ENCODE peak calls at places on chromosomes 4 and X, in seven cellular contexts. One of them, this sample, is unnamed.

GRCh38 chr4:180058731-180059215 is 2184.4 kb upstream of the TENM3 start:
- DNase-seq in iPS DF 6.9: no peak
- DNase-seq in CD8-positive, alpha-beta memory T cell: no peak
- DNase-seq in ovary: peak; percentile 29
- DNase-seq in neural progenitor cell: peak; percentile 76
- DNase-seq in cardiac muscle cell: peak; percentile 77
- DNase-seq in tibial artery: no peak
- DNase-seq in this sample: no peak

GRCh38 chrX:40202456-40202855 is 104.7 kb upstream of the BCOR start:
- DNase-seq in iPS DF 6.9: no peak
- DNase-seq in CD8-positive, alpha-beta memory T cell: no peak
- DNase-seq in ovary: no peak
- DNase-seq in neural progenitor cell: no peak
- DNase-seq in cardiac muscle cell: no peak
- DNase-seq in tibial artery: no peak
- DNase-seq in this sample: no peak

GRCh38 chr4:166460769-166461550 is 587.9 kb downstream of the TLL1 start:
- DNase-seq in iPS DF 6.9: no peak
- DNase-seq in CD8-positive, alpha-beta memory T cell: no peak
- DNase-seq in ovary: no peak
- DNase-seq in neural progenitor cell: no peak
- DNase-seq in cardiac muscle cell: no peak
- DNase-seq in tibial artery: no peak
- DNase-seq in this sample: no peak

GRCh38 chr4:85029453-85029852 is 63.0 kb upstream of the WDFY3 start:
- DNase-seq in iPS DF 6.9: no peak
- DNase-seq in CD8-positive, alpha-beta memory T cell: no peak
- DNase-seq in ovary: no peak
- DNase-seq in neural progenitor cell: no peak
- DNase-seq in cardiac muscle cell: no peak
- DNase-seq in tibial artery: no peak
- DNase-seq in this sample: no peak

GRCh38 chr4:94595880-94596483 is 144.2 kb downstream of the PDLIM5 start:
- DNase-seq in iPS DF 6.9: no peak
- DNase-seq in CD8-positive, alpha-beta memory T cell: no peak
- DNase-seq in ovary: no peak
- DNase-seq in neural progenitor cell: peak; percentile 46
- DNase-seq in cardiac muscle cell: peak; percentile 36
- DNase-seq in tibial artery: no peak
- DNase-seq in this sample: no peak

GRCh38 chr4:20960291-20960690 is 260.0 kb downstream of the PACRGL start:
- DNase-seq in iPS DF 6.9: no peak
- DNase-seq in CD8-positive, alpha-beta memory T cell: no peak
- DNase-seq in ovary: no peak
- DNase-seq in neural progenitor cell: no peak
- DNase-seq in cardiac muscle cell: no peak
- DNase-seq in tibial artery: no peak
- DNase-seq in this sample: no peak

GRCh38 chrX:55489315-55490009 is at the start of gene USP51:
- DNase-seq in iPS DF 6.9: no peak
- DNase-seq in CD8-positive, alpha-beta memory T cell: no peak
- DNase-seq in ovary: peak; percentile 75
- DNase-seq in neural progenitor cell: peak; percentile 72
- DNase-seq in cardiac muscle cell: peak; percentile 74
- DNase-seq in tibial artery: peak; percentile 45
- DNase-seq in this sample: no peak

GRCh38 chr4:89284828-89285227 is 22.8 kb downstream of the GPRIN3 start:
- DNase-seq in iPS DF 6.9: no peak
- DNase-seq in CD8-positive, alpha-beta memory T cell: no peak
- DNase-seq in ovary: no peak
- DNase-seq in neural progenitor cell: no peak
- DNase-seq in cardiac muscle cell: no peak
- DNase-seq in tibial artery: no peak
- DNase-seq in this sample: no peak

GRCh38 chrX:115173181-115173580 is 16.0 kb upstream of the RBMXL3 start:
- DNase-seq in iPS DF 6.9: no peak
- DNase-seq in CD8-positive, alpha-beta memory T cell: no peak
- DNase-seq in ovary: no peak
- DNase-seq in neural progenitor cell: peak; percentile 47
- DNase-seq in cardiac muscle cell: no peak
- DNase-seq in tibial artery: no peak
- DNase-seq in this sample: no peak

GRCh38 chrX:121307441-121307840 is 260.0 kb downstream of the GLUD2 start:
- DNase-seq in iPS DF 6.9: no peak
- DNase-seq in CD8-positive, alpha-beta memory T cell: no peak
- DNase-seq in ovary: no peak
- DNase-seq in neural progenitor cell: no peak
- DNase-seq in cardiac muscle cell: no peak
- DNase-seq in tibial artery: no peak
- DNase-seq in this sample: no peak

GRCh38 chrX:79366888-79367749 is at the start of gene ITM2A:
- DNase-seq in iPS DF 6.9: no peak
- DNase-seq in CD8-positive, alpha-beta memory T cell: peak; percentile 22
- DNase-seq in ovary: peak; percentile 65
- DNase-seq in neural progenitor cell: peak; percentile 58
- DNase-seq in cardiac muscle cell: peak; percentile 32
- DNase-seq in tibial artery: peak; percentile 27
- DNase-seq in this sample: no peak

GRCh38 chr4:121200795-121201472 is 36.8 kb upstream of the TNIP3 start:
- DNase-seq in iPS DF 6.9: no peak
- DNase-seq in CD8-positive, alpha-beta memory T cell: no peak
- DNase-seq in ovary: no peak
- DNase-seq in neural progenitor cell: no peak
- DNase-seq in cardiac muscle cell: no peak
- DNase-seq in tibial artery: no peak
- DNase-seq in this sample: no peak

GRCh38 chrX:28854637-28855036 is 267.4 kb downstream of the IL1RAPL1 start:
- DNase-seq in iPS DF 6.9: no peak
- DNase-seq in CD8-positive, alpha-beta memory T cell: no peak
- DNase-seq in ovary: no peak
- DNase-seq in neural progenitor cell: no peak
- DNase-seq in cardiac muscle cell: no peak
- DNase-seq in tibial artery: no peak
- DNase-seq in this sample: no peak

GRCh38 chr4:10077492-10078335 is 38.9 kb downstream of the WDR1 start:
- DNase-seq in iPS DF 6.9: no peak
- DNase-seq in CD8-positive, alpha-beta memory T cell: no peak
- DNase-seq in ovary: no peak
- DNase-seq in neural progenitor cell: no peak
- DNase-seq in cardiac muscle cell: no peak
- DNase-seq in tibial artery: peak; percentile 54
- DNase-seq in this sample: peak; percentile 63

GRCh38 chrX:110514498-110514897 is 155.8 kb downstream of the RTL9 start:
- DNase-seq in iPS DF 6.9: no peak
- DNase-seq in CD8-positive, alpha-beta memory T cell: no peak
- DNase-seq in ovary: no peak
- DNase-seq in neural progenitor cell: no peak
- DNase-seq in cardiac muscle cell: no peak
- DNase-seq in tibial artery: no peak
- DNase-seq in this sample: no peak

GRCh38 chr4:145125396-145125795 is 27.3 kb downstream of the ABCE1 start:
- DNase-seq in iPS DF 6.9: no peak
- DNase-seq in CD8-positive, alpha-beta memory T cell: no peak
- DNase-seq in ovary: no peak
- DNase-seq in neural progenitor cell: no peak
- DNase-seq in cardiac muscle cell: no peak
- DNase-seq in tibial artery: no peak
- DNase-seq in this sample: no peak

GRCh38 chrX:140866446-140866845 is 135.9 kb upstream of the SPANXB1 start:
- DNase-seq in iPS DF 6.9: no peak
- DNase-seq in CD8-positive, alpha-beta memory T cell: no peak
- DNase-seq in ovary: no peak
- DNase-seq in neural progenitor cell: no peak
- DNase-seq in cardiac muscle cell: no peak
- DNase-seq in tibial artery: no peak
- DNase-seq in this sample: no peak

GRCh38 chr4:159046683-159047082 is 56.2 kb upstream of the RAPGEF2 start:
- DNase-seq in iPS DF 6.9: no peak
- DNase-seq in CD8-positive, alpha-beta memory T cell: no peak
- DNase-seq in ovary: no peak
- DNase-seq in neural progenitor cell: no peak
- DNase-seq in cardiac muscle cell: no peak
- DNase-seq in tibial artery: no peak
- DNase-seq in this sample: no peak

GRCh38 chr4:175339100-175339707 is 421.0 kb downstream of the ADAM29 start:
- DNase-seq in iPS DF 6.9: no peak
- DNase-seq in CD8-positive, alpha-beta memory T cell: no peak
- DNase-seq in ovary: no peak
- DNase-seq in neural progenitor cell: no peak
- DNase-seq in cardiac muscle cell: no peak
- DNase-seq in tibial artery: no peak
- DNase-seq in this sample: no peak

GRCh38 chr4:141635726-141636076 is 682 bp upstream of the IL15 start:
- DNase-seq in iPS DF 6.9: no peak
- DNase-seq in CD8-positive, alpha-beta memory T cell: no peak
- DNase-seq in ovary: no peak
- DNase-seq in neural progenitor cell: no peak
- DNase-seq in cardiac muscle cell: no peak
- DNase-seq in tibial artery: no peak
- DNase-seq in this sample: no peak
- H3K4me3 ChIP-seq in iPS DF 6.9: no peak overlapping the region
- H3K4me3 ChIP-seq in CD8-positive, alpha-beta memory T cell: peak overlapping the region; percentile 77
- H3K4me3 ChIP-seq in ovary: peak overlapping the region; percentile 89
- H3K4me3 ChIP-seq in neural progenitor cell: peak overlapping the region; percentile 60
- H3K4me3 ChIP-seq in cardiac muscle cell: no peak overlapping the region
- H3K4me3 ChIP-seq in tibial artery: peak overlapping the region; percentile 93
- H3K4me3 ChIP-seq in this sample: peak overlapping the region; percentile 88

GRCh38 chr4:81030617-81031388 is at the start of gene BMP3:
- DNase-seq in iPS DF 6.9: no peak
- DNase-seq in CD8-positive, alpha-beta memory T cell: no peak
- DNase-seq in ovary: peak; percentile 80
- DNase-seq in neural progenitor cell: peak; percentile 74
- DNase-seq in cardiac muscle cell: peak; percentile 50
- DNase-seq in tibial artery: no peak
- DNase-seq in this sample: no peak

GRCh38 chr4:81030061-81030616 is 369 bp upstream of the BMP3 start:
- DNase-seq in iPS DF 6.9: no peak
- DNase-seq in CD8-positive, alpha-beta memory T cell: no peak
- DNase-seq in ovary: no peak
- DNase-seq in neural progenitor cell: peak; percentile 29
- DNase-seq in cardiac muscle cell: no peak
- DNase-seq in tibial artery: no peak
- DNase-seq in this sample: no peak

GRCh38 chr4:81032174-81032551 is 1.7 kb downstream of the BMP3 start:
- DNase-seq in iPS DF 6.9: no peak
- DNase-seq in CD8-positive, alpha-beta memory T cell: no peak
- DNase-seq in ovary: no peak
- DNase-seq in neural progenitor cell: peak; percentile 24
- DNase-seq in cardiac muscle cell: no peak
- DNase-seq in tibial artery: no peak
- DNase-seq in this sample: no peak

GRCh38 chr4:81032805-81033684 is 2.5 kb downstream of the BMP3 start:
- DNase-seq in iPS DF 6.9: no peak
- DNase-seq in CD8-positive, alpha-beta memory T cell: no peak
- DNase-seq in ovary: no peak
- DNase-seq in neural progenitor cell: peak; percentile 7
- DNase-seq in cardiac muscle cell: no peak
- DNase-seq in tibial artery: no peak
- DNase-seq in this sample: no peak

GRCh38 chr4:81031389-81032173 is 1.1 kb downstream of the BMP3 start:
- DNase-seq in iPS DF 6.9: no peak
- DNase-seq in CD8-positive, alpha-beta memory T cell: no peak
- DNase-seq in ovary: no peak
- DNase-seq in neural progenitor cell: peak; percentile 56
- DNase-seq in cardiac muscle cell: no peak
- DNase-seq in tibial artery: no peak
- DNase-seq in this sample: no peak
- H3K27ac ChIP-seq in iPS DF 6.9: no peak overlapping the region
- H3K27ac ChIP-seq in CD8-positive, alpha-beta memory T cell: no peak overlapping the region
- H3K27ac ChIP-seq in ovary: no peak overlapping the region
- H3K27ac ChIP-seq in neural progenitor cell: no peak overlapping the region
- H3K27ac ChIP-seq in cardiac muscle cell: no peak overlapping the region
- H3K27ac ChIP-seq in tibial artery: no peak overlapping the region
- H3K27ac ChIP-seq in this sample: no peak overlapping the region

GRCh38 chr4:422587-422986 is 76.4 kb downstream of the ZNF721 start:
- DNase-seq in iPS DF 6.9: no peak
- DNase-seq in CD8-positive, alpha-beta memory T cell: no peak
- DNase-seq in ovary: no peak
- DNase-seq in neural progenitor cell: no peak
- DNase-seq in cardiac muscle cell: no peak
- DNase-seq in tibial artery: no peak
- DNase-seq in this sample: no peak
- H3K9me3 ChIP-seq in iPS DF 6.9: peaks cover 5% of the 10 kb centered on the region
- H3K9me3 ChIP-seq in CD8-positive, alpha-beta memory T cell: peaks cover 54% of the 10 kb centered on the region
- H3K9me3 ChIP-seq in ovary: peaks cover 36% of the 10 kb centered on the region
- H3K9me3 ChIP-seq in neural progenitor cell: peaks cover 54% of the 10 kb centered on the region
- H3K9me3 ChIP-seq in cardiac muscle cell: peaks cover 3% of the 10 kb centered on the region
- H3K9me3 ChIP-seq in tibial artery: peaks cover 89% of the 10 kb centered on the region
- H3K9me3 ChIP-seq in this sample: peaks cover 95% of the 10 kb centered on the region

GRCh38 chr4:73599182-73599581 is 21.1 kb downstream of the RASSF6 start:
- DNase-seq in iPS DF 6.9: peak; percentile 43
- DNase-seq in CD8-positive, alpha-beta memory T cell: no peak
- DNase-seq in ovary: peak; percentile 25
- DNase-seq in neural progenitor cell: peak; percentile 39
- DNase-seq in cardiac muscle cell: no peak
- DNase-seq in tibial artery: no peak
- DNase-seq in this sample: no peak
- H3K4me3 ChIP-seq in iPS DF 6.9: no peak overlapping the region
- H3K4me3 ChIP-seq in CD8-positive, alpha-beta memory T cell: no peak overlapping the region
- H3K4me3 ChIP-seq in ovary: no peak overlapping the region
- H3K4me3 ChIP-seq in neural progenitor cell: no peak overlapping the region
- H3K4me3 ChIP-seq in cardiac muscle cell: no peak overlapping the region
- H3K4me3 ChIP-seq in tibial artery: no peak overlapping the region
- H3K4me3 ChIP-seq in this sample: no peak overlapping the region

DNA sequence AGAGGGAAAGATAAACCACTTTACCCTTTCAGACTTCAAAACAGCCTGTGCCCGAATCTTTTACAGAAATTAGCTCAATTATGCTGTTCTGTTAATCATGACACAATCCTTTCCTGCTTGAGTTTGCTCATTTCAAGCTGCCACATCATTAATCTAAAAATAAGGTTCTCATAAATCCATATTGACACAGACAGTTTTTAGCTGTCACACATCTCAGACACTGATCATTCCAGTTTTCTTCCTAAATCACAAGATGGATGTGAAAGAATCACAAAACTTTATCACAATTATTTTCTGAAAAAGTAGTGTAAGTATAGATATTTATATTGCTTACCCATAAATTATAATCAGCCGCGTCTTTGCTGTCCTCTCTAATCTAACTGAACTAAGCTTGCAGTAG is 27.9 kb upstream of the AMELX start:
- DNase-seq in iPS DF 6.9: no peak
- DNase-seq in CD8-positive, alpha-beta memory T cell: no peak
- DNase-seq in ovary: no peak
- DNase-seq in neural progenitor cell: no peak
- DNase-seq in cardiac muscle cell: no peak
- DNase-seq in tibial artery: no peak
- DNase-seq in this sample: no peak
- H3K27ac ChIP-seq in iPS DF 6.9: no peak overlapping the region
- H3K27ac ChIP-seq in CD8-positive, alpha-beta memory T cell: peak overlapping the region; percentile 31
- H3K27ac ChIP-seq in ovary: no peak overlapping the region
- H3K27ac ChIP-seq in neural progenitor cell: no peak overlapping the region
- H3K27ac ChIP-seq in cardiac muscle cell: no peak overlapping the region
- H3K27ac ChIP-seq in tibial artery: peak overlapping the region; percentile 33
- H3K27ac ChIP-seq in this sample: no peak overlapping the region

DNA sequence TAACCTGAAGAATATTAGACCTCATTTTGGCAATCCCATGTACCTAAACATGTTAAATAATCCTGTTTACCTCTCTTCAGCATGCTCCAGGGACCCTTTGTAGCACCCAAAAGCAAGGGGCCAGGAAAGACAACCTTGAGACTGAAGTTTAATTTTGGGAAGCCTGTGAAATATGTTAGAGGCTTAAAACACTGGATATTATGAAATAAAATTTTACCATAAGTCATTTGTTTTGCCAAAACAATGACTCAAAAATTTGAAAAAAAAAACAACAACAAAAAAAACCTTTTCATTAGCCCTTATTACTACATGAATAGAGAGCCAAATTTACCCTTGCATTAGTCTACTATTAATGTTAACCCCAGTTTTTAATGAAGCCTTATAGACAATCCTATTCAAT is 49.7 kb downstream of the HMGB2 start:
- DNase-seq in iPS DF 6.9: no peak
- DNase-seq in CD8-positive, alpha-beta memory T cell: no peak
- DNase-seq in ovary: no peak
- DNase-seq in neural progenitor cell: no peak
- DNase-seq in cardiac muscle cell: no peak
- DNase-seq in tibial artery: no peak
- DNase-seq in this sample: no peak
- H3K9me3 ChIP-seq in iPS DF 6.9: peaks cover 3% of the 10 kb centered on the region
- H3K9me3 ChIP-seq in CD8-positive, alpha-beta memory T cell: peaks cover 6% of the 10 kb centered on the region
- H3K9me3 ChIP-seq in ovary: no peaks in the 10 kb centered on the region
- H3K9me3 ChIP-seq in neural progenitor cell: peaks cover 25% of the 10 kb centered on the region
- H3K9me3 ChIP-seq in cardiac muscle cell: no peaks in the 10 kb centered on the region
- H3K9me3 ChIP-seq in tibial artery: peaks cover 11% of the 10 kb centered on the region
- H3K9me3 ChIP-seq in this sample: peaks cover 31% of the 10 kb centered on the region

This sample was measured in ascending aorta.